ENCODE peak calls at places on chromosomes 3 and 15, in four cellular contexts. One of them, this sample, is unnamed.

GRCh38 chr3:30355622-30356021 is 250.8 kb upstream of the TGFBR2 start:
- DNase-seq in adrenal gland: no peak
- DNase-seq in natural killer cell: no peak
- DNase-seq in cardiac muscle cell: no peak
- DNase-seq in this sample: no peak

GRCh38 chr3:131705558-131706051 is 202.8 kb upstream of the MRPL3 start:
- DNase-seq in natural killer cell: no peak
- DNase-seq in cardiac muscle cell: no peak
- DNase-seq in adrenal gland: no peak
- DNase-seq in this sample: peak; percentile 65

GRCh38 chr3:5197470-5198312 is 10.2 kb downstream of the EDEM1 start:
- DNase-seq in natural killer cell: no peak
- DNase-seq in cardiac muscle cell: peak; percentile 86
- DNase-seq in adrenal gland: no peak
- DNase-seq in this sample: no peak

GRCh38 chr3:61649381-61650170 is 88.2 kb downstream of the PTPRG start:
- DNase-seq in adrenal gland: no peak
- DNase-seq in cardiac muscle cell: no peak
- DNase-seq in natural killer cell: no peak
- DNase-seq in this sample: peak; percentile 12

GRCh38 chr3:13782501-13782900 is 97.4 kb downstream of the WNT7A start:
- DNase-seq in natural killer cell: no peak
- DNase-seq in adrenal gland: peak; percentile 58
- DNase-seq in cardiac muscle cell: no peak
- DNase-seq in this sample: no peak

GRCh38 chr3:55859305-55859704 is 372.2 kb upstream of the WNT5A start:
- DNase-seq in adrenal gland: no peak
- DNase-seq in natural killer cell: no peak
- DNase-seq in cardiac muscle cell: no peak
- DNase-seq in this sample: no peak

GRCh38 chr3:14145236-14145635 is 20.4 kb downstream of the TMEM43 start:
- DNase-seq in adrenal gland: peak; percentile 58
- DNase-seq in natural killer cell: no peak
- DNase-seq in cardiac muscle cell: peak; percentile 51
- DNase-seq in this sample: no peak

GRCh38 chr3:25836579-25836978 is 46.7 kb downstream of the OXSM start:
- DNase-seq in natural killer cell: no peak
- DNase-seq in adrenal gland: no peak
- DNase-seq in cardiac muscle cell: no peak
- DNase-seq in this sample: no peak

GRCh38 chr3:66481071-66482001 is 19.5 kb downstream of the LRIG1 start:
- DNase-seq in adrenal gland: no peak
- DNase-seq in cardiac muscle cell: no peak
- DNase-seq in natural killer cell: no peak
- DNase-seq in this sample: no peak

GRCh38 chr3:160564949-160565441 is 376 bp downstream of the KPNA4 start:
- DNase-seq in natural killer cell: no peak
- DNase-seq in adrenal gland: peak; percentile 80
- DNase-seq in cardiac muscle cell: peak; percentile 68
- DNase-seq in this sample: peak; percentile 70

GRCh38 chr3:53791317-53791716 is 54.9 kb downstream of the CHDH start:
- DNase-seq in adrenal gland: no peak
- DNase-seq in cardiac muscle cell: no peak
- DNase-seq in natural killer cell: no peak
- DNase-seq in this sample: no peak

GRCh38 chr15:42775431-42775830 is 38.5 kb upstream of the CDAN1 start:
- DNase-seq in adrenal gland: no peak
- DNase-seq in cardiac muscle cell: no peak
- DNase-seq in natural killer cell: no peak
- DNase-seq in this sample: no peak

GRCh38 chr15:22888120-22888859 is 49.8 kb downstream of the NIPA2 start:
- DNase-seq in adrenal gland: peak; percentile 76
- DNase-seq in natural killer cell: no peak
- DNase-seq in cardiac muscle cell: peak; percentile 94
- DNase-seq in this sample: peak; percentile 37

GRCh38 chr15:46703352-46703861 is 1013.9 kb upstream of the SEMA6D start:
- DNase-seq in cardiac muscle cell: no peak
- DNase-seq in natural killer cell: no peak
- DNase-seq in adrenal gland: no peak
- DNase-seq in this sample: no peak

GRCh38 chr3:154522031-154522430 is 92.0 kb upstream of the GPR149 start:
- DNase-seq in cardiac muscle cell: no peak
- DNase-seq in natural killer cell: no peak
- DNase-seq in adrenal gland: no peak
- DNase-seq in this sample: no peak

DNA sequence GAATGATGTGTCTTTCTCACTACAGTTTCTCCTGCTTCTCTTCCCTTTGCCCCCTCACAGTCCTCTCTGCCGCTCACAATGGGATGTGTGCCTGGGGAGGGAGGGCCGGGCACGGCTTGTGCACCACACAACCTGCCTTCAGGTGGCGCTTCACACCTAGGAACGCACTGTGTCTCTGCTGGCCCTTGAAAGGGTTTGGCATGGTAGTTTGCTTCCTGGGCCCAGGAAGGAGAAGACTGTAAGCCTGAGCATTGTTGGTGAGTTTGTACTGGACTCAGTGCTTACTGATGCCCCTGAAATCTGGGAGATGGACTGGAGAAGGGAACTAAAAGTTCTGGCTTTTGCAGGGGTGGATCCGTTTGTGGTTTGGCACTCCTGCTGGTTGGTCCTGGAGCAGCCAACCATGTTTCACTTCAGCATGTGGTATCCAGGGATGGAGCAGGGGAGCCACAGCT is 9.2 kb downstream of the ALPK3 start:
- DNase-seq in cardiac muscle cell: peak; percentile 42
- DNase-seq in natural killer cell: no peak
- DNase-seq in adrenal gland: no peak
- DNase-seq in this sample: peak; percentile 32
- TF ChIP-seq CTCF in cardiac muscle cell: peak; percentile 20
- TF ChIP-seq CTCF in natural killer cell: no peak
- TF ChIP-seq CTCF in adrenal gland: peak; percentile 16
- TF ChIP-seq CTCF in this sample: peak; percentile 46

GRCh38 chr3:112122870-112123269 is 10.2 kb downstream of the GCSAM start:
- DNase-seq in natural killer cell: no peak
- DNase-seq in adrenal gland: no peak
- DNase-seq in cardiac muscle cell: no peak
- DNase-seq in this sample: no peak
- TF ChIP-seq CTCF in natural killer cell: no peak
- TF ChIP-seq CTCF in adrenal gland: no peak
- TF ChIP-seq CTCF in cardiac muscle cell: no peak
- TF ChIP-seq CTCF in this sample: no peak

DNA sequence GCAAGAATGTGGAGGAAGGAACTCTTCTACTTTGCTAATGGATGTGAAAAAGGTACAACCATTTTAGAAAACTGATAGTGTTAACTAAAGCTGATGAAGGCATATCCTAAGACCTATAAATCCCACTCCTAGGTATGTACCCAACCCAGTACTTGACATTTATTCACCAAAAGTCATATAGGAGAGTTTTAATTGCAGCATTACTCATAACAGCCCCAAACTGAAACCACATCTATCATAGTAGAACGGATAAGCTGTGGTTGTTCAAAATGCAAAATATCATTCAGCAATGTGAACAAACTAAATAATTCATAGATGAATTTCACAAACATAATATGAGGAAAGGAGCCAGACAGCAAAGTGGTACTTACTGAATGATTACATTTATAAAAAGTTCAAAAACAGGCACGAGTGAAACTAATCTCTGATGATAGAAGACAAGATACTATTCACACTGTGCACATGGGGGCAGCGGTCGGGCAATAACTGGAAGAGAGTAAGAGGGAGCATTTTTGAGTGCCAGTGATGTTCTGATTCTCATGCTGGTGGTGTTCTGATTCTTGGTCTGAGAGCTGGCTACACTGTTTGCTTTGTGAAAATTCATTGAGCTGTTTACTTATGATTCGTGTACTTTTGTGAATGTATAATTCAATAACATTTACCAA is 34.3 kb downstream of the GOLIM4 start:
- DNase-seq in cardiac muscle cell: no peak
- DNase-seq in natural killer cell: no peak
- DNase-seq in adrenal gland: no peak
- DNase-seq in this sample: peak; percentile 16
- TF ChIP-seq CTCF in cardiac muscle cell: no peak
- TF ChIP-seq CTCF in natural killer cell: no peak
- TF ChIP-seq CTCF in adrenal gland: no peak
- TF ChIP-seq CTCF in this sample: peak; percentile 19

DNA sequence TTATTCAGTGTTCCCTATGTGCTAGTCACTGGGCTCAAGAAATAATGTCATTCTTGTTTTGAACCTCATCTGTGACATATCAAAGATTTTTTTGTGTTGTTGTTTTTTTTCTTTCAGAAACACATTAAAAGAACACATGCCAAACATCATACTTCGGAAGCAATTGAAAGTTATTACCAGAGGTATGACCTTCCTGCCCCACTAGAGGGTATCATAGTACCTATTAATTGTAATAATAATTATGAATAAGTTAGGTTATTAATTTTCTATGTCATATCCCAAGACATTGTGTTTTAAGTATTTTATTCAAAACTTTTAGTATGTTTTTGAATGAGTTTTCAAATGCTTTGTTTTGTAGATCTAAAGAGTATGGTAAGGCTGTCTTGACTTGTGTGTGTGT is 65.7 kb downstream of the CDIN1 start:
- DNase-seq in natural killer cell: no peak
- DNase-seq in adrenal gland: no peak
- DNase-seq in cardiac muscle cell: peak; percentile 34
- DNase-seq in this sample: no peak
- TF ChIP-seq CTCF in natural killer cell: no peak
- TF ChIP-seq CTCF in adrenal gland: peak; percentile 40
- TF ChIP-seq CTCF in cardiac muscle cell: peak; percentile 31
- TF ChIP-seq CTCF in this sample: no peak

GRCh38 chr15:70584838-70585706 is 178.3 kb downstream of the UACA start:
- DNase-seq in cardiac muscle cell: no peak
- DNase-seq in adrenal gland: no peak
- DNase-seq in natural killer cell: no peak
- DNase-seq in this sample: no peak
- TF ChIP-seq CTCF in cardiac muscle cell: peak; percentile 62
- TF ChIP-seq CTCF in adrenal gland: no peak
- TF ChIP-seq CTCF in natural killer cell: no peak
- TF ChIP-seq CTCF in this sample: no peak

DNA sequence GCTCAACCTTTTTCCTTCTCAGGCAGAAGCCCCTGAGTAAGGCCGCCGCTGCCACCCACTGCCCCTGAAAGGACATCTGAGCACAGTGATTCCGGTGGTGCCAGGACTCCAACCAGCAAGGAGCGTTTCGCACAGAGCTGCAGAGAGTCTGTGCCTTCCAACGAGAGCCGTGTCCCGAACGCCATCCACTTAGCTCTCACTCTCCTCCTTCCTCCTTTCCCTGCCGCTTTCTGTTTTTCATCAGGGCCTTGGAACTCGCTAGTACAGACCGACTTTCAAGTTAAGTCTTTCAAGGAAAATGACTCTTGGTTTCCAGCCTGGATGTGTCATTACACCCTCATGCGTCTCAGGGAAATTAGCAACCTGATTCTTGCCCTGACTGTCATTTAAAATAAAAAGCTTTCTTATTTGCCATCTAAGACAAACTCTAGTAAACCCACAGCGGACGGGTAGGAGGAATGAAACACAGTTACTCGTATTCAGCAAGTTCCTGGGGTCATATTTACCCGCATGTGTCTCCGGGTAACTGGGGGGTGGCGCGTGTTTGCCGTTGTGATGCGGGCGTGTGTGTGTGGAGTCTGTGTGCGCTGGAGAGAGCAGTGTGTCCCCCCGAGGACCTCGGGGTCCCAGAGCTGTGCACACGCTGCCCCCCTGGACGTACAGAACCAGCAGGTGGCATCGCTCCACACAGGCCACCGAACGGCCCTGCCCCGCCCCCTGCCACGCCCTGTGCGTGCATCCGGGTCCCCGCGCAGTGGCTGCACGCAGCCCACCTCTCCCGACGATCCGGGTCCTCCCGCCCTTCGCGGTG is 30.4 kb upstream of the ALDH1A3 start:
- DNase-seq in natural killer cell: no peak
- DNase-seq in cardiac muscle cell: peak; percentile 44
- DNase-seq in adrenal gland: no peak
- DNase-seq in this sample: peak; percentile 77
- TF ChIP-seq CTCF in natural killer cell: no peak
- TF ChIP-seq CTCF in cardiac muscle cell: peak; percentile 32
- TF ChIP-seq CTCF in adrenal gland: no peak
- TF ChIP-seq CTCF in this sample: peak; percentile 57

This sample was measured in A673.